ENCODE peak calls at places on chromosome 3, in five cellular contexts. One of them, this sample, is unnamed.

GRCh38 chr3:194281766-194282165 is 69.4 kb downstream of the CPN2 start:
- DNase-seq in dorsolateral prefrontal cortex: peak; percentile 18
- DNase-seq in esophagus squamous epithelium: no peak
- DNase-seq in endothelial cell: no peak
- DNase-seq in bronchial epithelial cell: no peak
- DNase-seq in this sample: no peak

GRCh38 chr3:190330936-190331734 is 8.9 kb upstream of the CLDN1 start:
- DNase-seq in dorsolateral prefrontal cortex: no peak
- DNase-seq in esophagus squamous epithelium: no peak
- DNase-seq in endothelial cell: no peak
- DNase-seq in bronchial epithelial cell: no peak
- DNase-seq in this sample: no peak

GRCh38 chr3:16199769-16200168 is 25.3 kb downstream of the GALNT15 start:
- DNase-seq in dorsolateral prefrontal cortex: no peak
- DNase-seq in esophagus squamous epithelium: no peak
- DNase-seq in endothelial cell: no peak
- DNase-seq in bronchial epithelial cell: no peak
- DNase-seq in this sample: no peak

GRCh38 chr3:62169871-62170660 is 203.3 kb downstream of the FEZF2 start:
- DNase-seq in dorsolateral prefrontal cortex: no peak
- DNase-seq in esophagus squamous epithelium: no peak
- DNase-seq in endothelial cell: no peak
- DNase-seq in bronchial epithelial cell: peak; percentile 45
- DNase-seq in this sample: no peak

GRCh38 chr3:64111872-64112271 is 88.6 kb upstream of the PSMD6 start:
- DNase-seq in dorsolateral prefrontal cortex: no peak
- DNase-seq in esophagus squamous epithelium: no peak
- DNase-seq in endothelial cell: no peak
- DNase-seq in bronchial epithelial cell: no peak
- DNase-seq in this sample: no peak

GRCh38 chr3:126114406-126115386 is 30.8 kb upstream of the SLC41A3 start:
- DNase-seq in dorsolateral prefrontal cortex: peak; percentile 37
- DNase-seq in esophagus squamous epithelium: no peak
- DNase-seq in endothelial cell: no peak
- DNase-seq in bronchial epithelial cell: no peak
- DNase-seq in this sample: no peak

GRCh38 chr3:61715886-61716527 is 154.6 kb downstream of the PTPRG start:
- DNase-seq in dorsolateral prefrontal cortex: no peak
- DNase-seq in esophagus squamous epithelium: no peak
- DNase-seq in endothelial cell: no peak
- DNase-seq in bronchial epithelial cell: no peak
- DNase-seq in this sample: no peak

GRCh38 chr3:9949626-9950025 is 2.6 kb downstream of the PRRT3 start:
- DNase-seq in dorsolateral prefrontal cortex: no peak
- DNase-seq in esophagus squamous epithelium: no peak
- DNase-seq in endothelial cell: no peak
- DNase-seq in bronchial epithelial cell: no peak
- DNase-seq in this sample: no peak

GRCh38 chr3:85781806-85782205 is 823.0 kb downstream of the CADM2 start:
- DNase-seq in dorsolateral prefrontal cortex: no peak
- DNase-seq in esophagus squamous epithelium: no peak
- DNase-seq in endothelial cell: no peak
- DNase-seq in bronchial epithelial cell: peak; percentile 18
- DNase-seq in this sample: no peak

GRCh38 chr3:141455603-141456327 is 31.1 kb upstream of the RASA2 start:
- DNase-seq in dorsolateral prefrontal cortex: no peak
- DNase-seq in esophagus squamous epithelium: no peak
- DNase-seq in endothelial cell: no peak
- DNase-seq in bronchial epithelial cell: no peak
- DNase-seq in this sample: no peak

GRCh38 chr3:119636194-119636593 is 24.2 kb downstream of the POPDC2 start:
- DNase-seq in dorsolateral prefrontal cortex: no peak
- DNase-seq in esophagus squamous epithelium: no peak
- DNase-seq in endothelial cell: no peak
- DNase-seq in bronchial epithelial cell: peak; percentile 77
- DNase-seq in this sample: no peak

GRCh38 chr3:120503727-120504616 is 53.2 kb upstream of the FSTL1 start:
- DNase-seq in dorsolateral prefrontal cortex: no peak
- DNase-seq in esophagus squamous epithelium: no peak
- DNase-seq in endothelial cell: no peak
- DNase-seq in bronchial epithelial cell: no peak
- DNase-seq in this sample: no peak

GRCh38 chr3:40021338-40021737 is 211.9 kb downstream of the MYRIP start:
- DNase-seq in dorsolateral prefrontal cortex: no peak
- DNase-seq in esophagus squamous epithelium: no peak
- DNase-seq in endothelial cell: no peak
- DNase-seq in bronchial epithelial cell: no peak
- DNase-seq in this sample: no peak

GRCh38 chr3:64187065-64187959 is 38.0 kb downstream of the PRICKLE2 start:
- DNase-seq in dorsolateral prefrontal cortex: peak; percentile 84
- DNase-seq in esophagus squamous epithelium: no peak
- DNase-seq in endothelial cell: no peak
- DNase-seq in bronchial epithelial cell: peak; percentile 99
- DNase-seq in this sample: no peak

GRCh38 chr3:25665646-25666136 is 984 bp upstream of the TOP2B start:
- DNase-seq in dorsolateral prefrontal cortex: no peak
- DNase-seq in esophagus squamous epithelium: no peak
- DNase-seq in endothelial cell: no peak
- DNase-seq in bronchial epithelial cell: no peak
- DNase-seq in this sample: peak; percentile 5

GRCh38 chr3:130687327-130687726 is 59.3 kb downstream of the PIK3R4 start:
- DNase-seq in dorsolateral prefrontal cortex: no peak
- DNase-seq in esophagus squamous epithelium: no peak
- DNase-seq in endothelial cell: no peak
- DNase-seq in bronchial epithelial cell: no peak
- DNase-seq in this sample: no peak

GRCh38 chr3:21645121-21645897 is 105.7 kb downstream of the ZNF385D start:
- DNase-seq in dorsolateral prefrontal cortex: peak; percentile 54
- DNase-seq in esophagus squamous epithelium: no peak
- DNase-seq in endothelial cell: no peak
- DNase-seq in bronchial epithelial cell: peak; percentile 5
- DNase-seq in this sample: no peak

GRCh38 chr3:48690846-48691458 is 5.2 kb upstream of the NCKIPSD start:
- DNase-seq in dorsolateral prefrontal cortex: no peak
- DNase-seq in esophagus squamous epithelium: no peak
- DNase-seq in endothelial cell: no peak
- DNase-seq in bronchial epithelial cell: no peak
- DNase-seq in this sample: no peak

GRCh38 chr3:153038779-153039178 is 123.2 kb upstream of the RAP2B start:
- DNase-seq in dorsolateral prefrontal cortex: no peak
- DNase-seq in esophagus squamous epithelium: no peak
- DNase-seq in endothelial cell: no peak
- DNase-seq in bronchial epithelial cell: peak; percentile 40
- DNase-seq in this sample: no peak

GRCh38 chr3:15063656-15064286 is 1.3 kb downstream of the MRPS25 start:
- DNase-seq in dorsolateral prefrontal cortex: no peak
- DNase-seq in esophagus squamous epithelium: no peak
- DNase-seq in endothelial cell: no peak
- DNase-seq in bronchial epithelial cell: no peak
- DNase-seq in this sample: no peak

GRCh38 chr3:69856965-69857364 is 117.7 kb downstream of the MITF start:
- DNase-seq in dorsolateral prefrontal cortex: no peak
- DNase-seq in esophagus squamous epithelium: no peak
- DNase-seq in endothelial cell: no peak
- DNase-seq in bronchial epithelial cell: no peak
- DNase-seq in this sample: no peak

GRCh38 chr3:69853033-69853432 is 113.8 kb downstream of the MITF start:
- DNase-seq in dorsolateral prefrontal cortex: no peak
- DNase-seq in esophagus squamous epithelium: no peak
- DNase-seq in endothelial cell: no peak
- DNase-seq in bronchial epithelial cell: no peak
- DNase-seq in this sample: no peak

GRCh38 chr3:69861556-69861955 is 122.3 kb downstream of the MITF start:
- DNase-seq in dorsolateral prefrontal cortex: no peak
- DNase-seq in esophagus squamous epithelium: no peak
- DNase-seq in endothelial cell: no peak
- DNase-seq in bronchial epithelial cell: no peak
- DNase-seq in this sample: no peak

GRCh38 chr3:69850849-69851248 is 111.6 kb downstream of the MITF start:
- DNase-seq in dorsolateral prefrontal cortex: no peak
- DNase-seq in esophagus squamous epithelium: no peak
- DNase-seq in endothelial cell: no peak
- DNase-seq in bronchial epithelial cell: no peak
- DNase-seq in this sample: no peak

DNA sequence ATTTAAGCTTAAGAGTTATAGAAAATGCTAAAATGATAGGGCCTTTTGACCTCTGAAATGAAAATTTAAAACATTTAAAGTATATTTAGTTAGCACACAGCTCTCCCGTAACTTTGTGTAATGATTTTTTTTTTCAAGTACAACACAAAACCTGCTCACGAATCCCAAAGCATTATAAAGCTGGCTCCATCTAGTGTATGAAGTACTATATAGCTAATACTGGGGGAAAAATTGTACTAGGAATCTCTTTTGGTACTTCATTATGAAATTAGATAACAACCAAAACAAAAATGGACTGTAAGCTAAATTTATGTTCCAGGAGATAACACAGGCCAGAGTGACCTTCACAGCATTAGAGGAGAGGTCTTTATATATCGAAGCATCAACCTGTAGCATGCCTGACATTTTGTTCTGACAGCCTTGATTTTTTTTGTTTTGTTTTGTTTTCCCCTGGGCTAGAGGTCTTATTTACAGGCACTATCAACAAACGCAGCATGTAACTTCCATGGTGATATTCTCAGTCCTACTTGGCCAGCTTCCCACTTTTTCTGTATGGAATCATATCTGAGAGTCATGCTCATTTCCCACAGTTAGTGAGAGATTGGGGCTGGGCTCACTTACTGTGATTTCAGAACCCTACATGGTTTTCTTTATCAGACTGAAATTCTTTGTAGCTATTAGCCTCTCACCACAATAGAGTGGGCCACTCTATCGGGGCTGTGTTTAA is 116.3 kb downstream of the MITF start:
- DNase-seq in dorsolateral prefrontal cortex: no peak
- DNase-seq in esophagus squamous epithelium: no peak
- DNase-seq in endothelial cell: no peak
- DNase-seq in bronchial epithelial cell: no peak
- DNase-seq in this sample: no peak
- TF ChIP-seq CTCF in dorsolateral prefrontal cortex: peak; percentile 66
- TF ChIP-seq CTCF in esophagus squamous epithelium: peak; percentile 33
- TF ChIP-seq CTCF in endothelial cell: no peak
- TF ChIP-seq CTCF in bronchial epithelial cell: peak; percentile 15
- TF ChIP-seq CTCF in this sample: no peak

GRCh38 chr3:71425491-71426071 is 157.9 kb downstream of the FOXP1 start:
- DNase-seq in dorsolateral prefrontal cortex: no peak
- DNase-seq in esophagus squamous epithelium: no peak
- DNase-seq in endothelial cell: no peak
- DNase-seq in bronchial epithelial cell: peak; percentile 74
- DNase-seq in this sample: peak; percentile 74

GRCh38 chr3:71419369-71419768 is 164.2 kb downstream of the FOXP1 start:
- DNase-seq in dorsolateral prefrontal cortex: no peak
- DNase-seq in esophagus squamous epithelium: no peak
- DNase-seq in endothelial cell: no peak
- DNase-seq in bronchial epithelial cell: no peak
- DNase-seq in this sample: no peak

GRCh38 chr3:71421475-71421819 is 162.1 kb downstream of the FOXP1 start:
- DNase-seq in dorsolateral prefrontal cortex: no peak
- DNase-seq in esophagus squamous epithelium: no peak
- DNase-seq in endothelial cell: no peak
- DNase-seq in bronchial epithelial cell: no peak
- DNase-seq in this sample: no peak

GRCh38 chr3:71421820-71422566 is 161.5 kb downstream of the FOXP1 start:
- DNase-seq in dorsolateral prefrontal cortex: no peak
- DNase-seq in esophagus squamous epithelium: no peak
- DNase-seq in endothelial cell: no peak
- DNase-seq in bronchial epithelial cell: no peak
- DNase-seq in this sample: peak; percentile 81

GRCh38 chr3:71423151-71423906 is 160.2 kb downstream of the FOXP1 start:
- DNase-seq in dorsolateral prefrontal cortex: no peak
- DNase-seq in esophagus squamous epithelium: no peak
- DNase-seq in endothelial cell: no peak
- DNase-seq in bronchial epithelial cell: peak; percentile 98
- DNase-seq in this sample: no peak
- TF ChIP-seq CTCF in dorsolateral prefrontal cortex: no peak
- TF ChIP-seq CTCF in esophagus squamous epithelium: peak; percentile 60
- TF ChIP-seq CTCF in endothelial cell: no peak
- TF ChIP-seq CTCF in bronchial epithelial cell: peak; percentile 38
- TF ChIP-seq CTCF in this sample: no peak

GRCh38 chr3:8481380-8481779 is 20.2 kb upstream of the LMCD1 start:
- DNase-seq in dorsolateral prefrontal cortex: no peak
- DNase-seq in esophagus squamous epithelium: no peak
- DNase-seq in endothelial cell: no peak
- DNase-seq in bronchial epithelial cell: no peak
- DNase-seq in this sample: no peak
- TF ChIP-seq CTCF in dorsolateral prefrontal cortex: no peak
- TF ChIP-seq CTCF in esophagus squamous epithelium: no peak
- TF ChIP-seq CTCF in endothelial cell: no peak
- TF ChIP-seq CTCF in bronchial epithelial cell: no peak
- TF ChIP-seq CTCF in this sample: no peak

GRCh38 chr3:46356909-46357308 is 3.0 kb downstream of the CCR2 start:
- DNase-seq in dorsolateral prefrontal cortex: no peak
- DNase-seq in esophagus squamous epithelium: no peak
- DNase-seq in endothelial cell: no peak
- DNase-seq in bronchial epithelial cell: no peak
- DNase-seq in this sample: no peak

GRCh38 chr3:46358466-46358865 is 4.6 kb downstream of the CCR2 start:
- DNase-seq in dorsolateral prefrontal cortex: no peak
- DNase-seq in esophagus squamous epithelium: no peak
- DNase-seq in endothelial cell: no peak
- DNase-seq in bronchial epithelial cell: no peak
- DNase-seq in this sample: no peak

GRCh38 chr3:46359748-46360509 is 6.0 kb downstream of the CCR2 start:
- DNase-seq in dorsolateral prefrontal cortex: no peak
- DNase-seq in esophagus squamous epithelium: no peak
- DNase-seq in endothelial cell: no peak
- DNase-seq in bronchial epithelial cell: no peak
- DNase-seq in this sample: peak; percentile 51

GRCh38 chr3:46361408-46362283 is 7.7 kb downstream of the CCR2 start:
- DNase-seq in dorsolateral prefrontal cortex: no peak
- DNase-seq in esophagus squamous epithelium: no peak
- DNase-seq in endothelial cell: no peak
- DNase-seq in bronchial epithelial cell: peak; percentile 58
- DNase-seq in this sample: peak; percentile 16

GRCh38 chr3:46360904-46361303 is 7.0 kb downstream of the CCR2 start:
- DNase-seq in dorsolateral prefrontal cortex: no peak
- DNase-seq in esophagus squamous epithelium: no peak
- DNase-seq in endothelial cell: no peak
- DNase-seq in bronchial epithelial cell: no peak
- DNase-seq in this sample: no peak
- TF ChIP-seq CTCF in dorsolateral prefrontal cortex: no peak
- TF ChIP-seq CTCF in esophagus squamous epithelium: no peak
- TF ChIP-seq CTCF in endothelial cell: no peak
- TF ChIP-seq CTCF in bronchial epithelial cell: no peak
- TF ChIP-seq CTCF in this sample: no peak

DNA sequence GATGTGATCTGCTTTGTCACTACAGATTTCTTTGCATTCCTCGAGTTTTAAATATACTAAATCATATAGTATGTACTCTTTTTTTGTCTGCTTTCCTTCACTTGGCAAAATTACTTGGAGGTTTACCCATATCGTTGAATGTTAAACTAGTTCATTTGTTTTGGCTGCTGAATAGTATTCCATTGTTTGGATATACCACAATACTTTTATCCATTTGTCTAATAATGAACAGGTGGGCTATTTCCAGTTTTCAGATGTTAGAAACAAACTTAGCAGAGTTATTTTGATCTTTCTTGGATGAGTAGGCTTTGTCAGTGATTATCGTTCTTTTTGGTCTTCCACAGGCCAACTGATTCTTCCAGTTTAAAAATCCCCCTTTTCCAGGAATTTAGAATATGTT is 154.0 kb upstream of the TGFBR2 start:
- DNase-seq in dorsolateral prefrontal cortex: no peak
- DNase-seq in esophagus squamous epithelium: no peak
- DNase-seq in endothelial cell: no peak
- DNase-seq in bronchial epithelial cell: no peak
- DNase-seq in this sample: no peak
- TF ChIP-seq CTCF in dorsolateral prefrontal cortex: no peak
- TF ChIP-seq CTCF in esophagus squamous epithelium: no peak
- TF ChIP-seq CTCF in endothelial cell: no peak
- TF ChIP-seq CTCF in bronchial epithelial cell: no peak
- TF ChIP-seq CTCF in this sample: no peak

This sample was measured in activated CD8-positive, alpha-beta T cell treated with anti-CD3 and anti-CD28 coated beads for 36 hours.